ENCODE peak calls at places on chromosome 22, in four cellular contexts. T is fibroblast of lung, A is cardiac muscle cell, C is GM23338. N is an unnamed sample. For H3K36me3, the result is how much of the 10 kb centered on the place peaks cover.

GRCh38 chr22:36277482-36278291 is 24.8 kb downstream of the APOL1 start:
- DNase-seq in T (peak), A (peak), C (peak), N (no peak)

GRCh38 chr22:17443413-17444203 is 74.3 kb downstream of the CECR2 start:
- DNase-seq in T (no peak), A (no peak), C (no peak), N (no peak)

GRCh38 chr22:27983361-27983791 is 64.3 kb upstream of the PITPNB start:
- DNase-seq in T (no peak), A (no peak), C (no peak), N (no peak)

GRCh38 chr22:37657590-37658132 is 862 bp upstream of the PDXP start:
- DNase-seq in T (no peak), A (no peak), C (peak), N (no peak)

GRCh38 chr22:26447594-26448329 is 18.7 kb downstream of the ASPHD2 start:
- DNase-seq in T (no peak), A (no peak), C (no peak), N (no peak)

GRCh38 chr22:30857103-30857502 is 111.5 kb downstream of the MORC2 start:
- DNase-seq in T (no peak), A (no peak), C (no peak), N (no peak)

GRCh38 chr22:37807410-37808293 is at the start of gene GCAT:
- DNase-seq in T (peak), A (peak), C (peak), N (peak)

GRCh38 chr22:48624401-48624800 is 1203.3 kb downstream of the BRD1 start:
- DNase-seq in T (no peak), A (no peak), C (no peak), N (no peak)

GRCh38 chr22:17970205-17970708 is 54.1 kb downstream of the MICAL3 start:
- DNase-seq in T (peak), A (peak), C (no peak), N (no peak)

GRCh38 chr22:30887861-30888260 is 80.7 kb downstream of the MORC2 start:
- DNase-seq in T (no peak), A (no peak), C (no peak), N (no peak)

GRCh38 chr22:37242395-37242918 is 1.6 kb downstream of the RAC2 start:
- DNase-seq in T (peak), A (peak), C (no peak), N (no peak)

GRCh38 chr22:46079093-46079860 is 71.0 kb upstream of the PPARA start:
- DNase-seq in T (peak), A (no peak), C (no peak), N (no peak)

GRCh38 chr22:31739795-31740201 is 10.1 kb downstream of the PRR14L start:
- DNase-seq in T (no peak), A (peak), C (no peak), N (no peak)

GRCh38 chr22:28116261-28116673 is 197.2 kb upstream of the PITPNB start:
- DNase-seq in T (peak), A (peak), C (peak), N (peak)

GRCh38 chr22:30553971-30554370 is 7.4 kb upstream of the SEC14L6 start:
- DNase-seq in T (no peak), A (no peak), C (no peak), N (no peak)

GRCh38 chr22:29030016-29030617 is 31.5 kb downstream of the C22orf31 start:
- DNase-seq in T (peak), A (peak), C (peak), N (no peak)

GRCh38 chr22:26170112-26170492 is 840 bp downstream of the SEZ6L start:
- DNase-seq in T (no peak), A (no peak), C (peak), N (no peak)

GRCh38 chr22:24517446-24517845 is 22.3 kb downstream of the UPB1 start:
- DNase-seq in T (no peak), A (no peak), C (no peak), N (no peak)

GRCh38 chr22:47328550-47329243 is 566.2 kb downstream of the TBC1D22A start:
- DNase-seq in T (peak), A (peak), C (no peak), N (peak)

GRCh38 chr22:36457688-36458450 is 23.6 kb downstream of the TXN2 start:
- DNase-seq in T (peak), A (peak), C (no peak), N (no peak)

GRCh38 chr22:29780781-29781676 is 13.9 kb downstream of the UQCR10 start:
- DNase-seq in T (peak), A (peak), C (no peak), N (peak)

GRCh38 chr22:46639843-46640242 is 19.7 kb downstream of the GRAMD4 start:
- DNase-seq in T (no peak), A (no peak), C (no peak), N (no peak)

GRCh38 chr22:29377979-29378378 is 10.4 kb downstream of the AP1B1 start:
- DNase-seq in T (no peak), A (no peak), C (no peak), N (no peak)

GRCh38 chr22:30733081-30733680 is 38.5 kb downstream of the OSBP2 start:
- DNase-seq in T (peak), A (peak), C (no peak), N (no peak)

GRCh38 chr22:24067587-24068376 is 56.7 kb downstream of the CABIN1 start:
- DNase-seq in T (no peak), A (no peak), C (no peak), N (no peak)

GRCh38 chr22:48953103-48953720 is 874.5 kb downstream of the BRD1 start:
- DNase-seq in T (no peak), A (no peak), C (no peak), N (no peak)

GRCh38 chr22:30604723-30605122 is 2.3 kb upstream of the TCN2 start:
- DNase-seq in T (no peak), A (no peak), C (no peak), N (no peak)

GRCh38 chr22:47116426-47117341 is 354.2 kb downstream of the TBC1D22A start:
- DNase-seq in T (no peak), A (no peak), C (no peak), N (no peak)

GRCh38 chr22:24695958-24696511 is 78.5 kb downstream of the PIWIL3 start:
- DNase-seq in T (peak), A (peak), C (peak), N (peak)

GRCh38 chr22:32164084-32164894 is 5.2 kb upstream of the C22orf42 start:
- DNase-seq in T (no peak), A (no peak), C (peak), N (no peak)

GRCh38 chr22:24728790-24729637 is 45.5 kb downstream of the PIWIL3 start:
- DNase-seq in T (peak), A (peak), C (peak), N (no peak)

GRCh38 chr22:28332410-28332809 is 347.2 kb downstream of the TTC28 start:
- DNase-seq in T (peak), A (peak), C (no peak), N (no peak)

GRCh38 chr22:29855611-29856181 is 17.6 kb upstream of the ASCC2 start:
- DNase-seq in T (no peak), A (no peak), C (no peak), N (no peak)

GRCh38 chr22:42365942-42366660 is 66.1 kb downstream of the NFAM1 start:
- DNase-seq in T (no peak), A (no peak), C (no peak), N (no peak)

GRCh38 chr22:28963362-28963761 is 80.0 kb downstream of the ZNRF3 start:
- DNase-seq in T (no peak), A (no peak), C (no peak), N (no peak)

GRCh38 chr22:26330971-26331625 is 98.0 kb upstream of the ASPHD2 start:
- DNase-seq in T (peak), A (peak), C (peak), N (no peak)

GRCh38 chr22:26529345-26529744 is 17.1 kb upstream of the TFIP11 start:
- DNase-seq in T (no peak), A (peak), C (no peak), N (no peak)

GRCh38 chr22:26534166-26534855 is 22.0 kb upstream of the TFIP11 start:
- DNase-seq in T (no peak), A (no peak), C (no peak), N (no peak)

DNA sequence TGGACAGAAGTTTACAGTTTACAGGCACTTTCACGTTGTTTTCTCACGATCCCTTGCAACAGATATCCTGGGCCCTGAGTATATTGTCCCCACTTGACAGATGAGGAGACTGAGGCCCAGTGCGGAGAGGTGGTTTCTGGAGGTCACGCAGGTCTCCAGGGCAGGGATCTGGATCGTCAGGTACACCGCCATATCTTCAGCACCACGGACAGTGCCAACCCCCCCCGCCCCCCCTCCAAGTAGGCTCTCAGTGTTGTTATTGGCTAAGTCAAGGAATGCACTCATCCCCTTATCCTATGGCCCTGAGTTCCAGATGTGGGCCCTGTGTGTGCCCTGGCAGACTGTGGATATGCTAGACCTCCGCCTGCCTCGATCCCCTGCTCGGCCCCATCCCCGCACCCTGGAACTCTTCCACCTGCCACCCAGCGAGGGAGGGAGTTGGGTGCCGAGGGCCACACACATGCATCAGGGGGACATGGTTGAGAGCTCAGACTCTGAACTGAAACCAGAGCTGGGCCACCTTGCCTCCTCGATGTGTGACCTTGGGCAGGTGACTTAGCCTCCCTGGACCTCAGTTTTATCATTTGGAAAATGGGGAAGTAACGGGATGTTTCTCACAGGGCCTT is 37.5 kb downstream of the MPPED1 start:
- DNase-seq in T (no peak), A (no peak), C (peak), N (no peak)
- TF ChIP-seq CTCF in T (no peak), A (no peak), C (no peak), N (no peak)

GRCh38 chr22:44335903-44336803 is 23.4 kb upstream of the SHISAL1 start:
- DNase-seq in T (no peak), A (no peak), C (peak), N (no peak)
- H3K36me3 ChIP-seq in T (under half), A (under half), C (under half), N (under half)

GRCh38 chr22:22702159-22702873 is 57.9 kb downstream of the GGTLC2 start:
- DNase-seq in T (no peak), A (no peak), C (peak), N (no peak)
- TF ChIP-seq CTCF in T (no peak), A (peak), C (peak), N (peak)

DNA sequence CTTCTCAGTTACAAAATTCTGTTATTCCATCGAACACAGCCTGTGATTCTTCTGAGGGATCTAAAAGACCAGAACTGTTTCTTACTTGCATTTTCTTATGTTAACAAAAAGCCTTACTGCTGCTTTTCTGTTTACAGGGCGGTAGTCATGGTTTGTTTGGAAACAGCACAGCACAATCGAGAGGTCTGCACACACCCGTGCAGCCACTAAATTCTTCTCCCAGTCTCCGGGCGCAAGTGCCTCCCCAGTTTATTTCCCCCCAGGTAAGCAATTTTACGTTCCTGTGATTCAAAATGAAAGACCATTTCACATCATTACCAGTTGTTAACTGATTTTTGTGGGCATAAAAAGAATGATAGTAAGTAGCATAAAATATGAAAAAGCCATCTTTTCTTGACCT is 60.8 kb upstream of the ADSL start:
- DNase-seq in T (no peak), A (no peak), C (no peak), N (no peak)
- H3K36me3 ChIP-seq in T (under half), A (half or more), C (under half), N (under half)

GRCh38 chr22:50727678-50728522 is 10.1 kb upstream of the ACR start:
- DNase-seq in T (no peak), A (no peak), C (no peak), N (no peak)

GRCh38 chr22:50724616-50725015 is 13.4 kb upstream of the ACR start:
- DNase-seq in T (no peak), A (no peak), C (no peak), N (no peak)

GRCh38 chr22:50728523-50728931 is 9.5 kb upstream of the ACR start:
- DNase-seq in T (no peak), A (no peak), C (no peak), N (no peak)

GRCh38 chr22:50725597-50725996 is 12.4 kb upstream of the ACR start:
- DNase-seq in T (no peak), A (no peak), C (no peak), N (no peak)

GRCh38 chr22:50726643-50727340 is 11.2 kb upstream of the ACR start:
- DNase-seq in T (no peak), A (no peak), C (peak), N (no peak)
- TF ChIP-seq CTCF in T (no peak), A (no peak), C (peak), N (no peak)

GRCh38 chr22:20056161-20056560 is 23.9 kb upstream of the DGCR8 start:
- DNase-seq in T (no peak), A (no peak), C (no peak), N (no peak)

GRCh38 chr22:20055144-20055543 is 24.9 kb upstream of the DGCR8 start:
- DNase-seq in T (no peak), A (no peak), C (no peak), N (no peak)

GRCh38 chr22:20056696-20057386 is 23.2 kb upstream of the DGCR8 start:
- DNase-seq in T (no peak), A (no peak), C (no peak), N (no peak)

GRCh38 chr22:20054485-20054884 is 25.6 kb upstream of the DGCR8 start:
- DNase-seq in T (no peak), A (no peak), C (no peak), N (no peak)

GRCh38 chr22:20055654-20056053 is 24.4 kb upstream of the DGCR8 start:
- DNase-seq in T (no peak), A (no peak), C (no peak), N (no peak)
- H3K36me3 ChIP-seq in T (under half), A (under half), C (under half), N (under half)

GRCh38 chr22:40654522-40655167 is 18.1 kb upstream of the MRTFA start:
- DNase-seq in T (peak), A (peak), C (peak), N (no peak)
- TF ChIP-seq CTCF in T (peak), A (no peak), C (peak), N (peak)

GRCh38 chr22:40951795-40952602 is 821 bp downstream of the RBX1 start:
- DNase-seq in T (no peak), A (no peak), C (peak), N (no peak)

GRCh38 chr22:40958329-40958728 is 7.2 kb downstream of the RBX1 start:
- DNase-seq in T (no peak), A (no peak), C (no peak), N (no peak)

GRCh38 chr22:40953446-40953845 is 2.3 kb downstream of the RBX1 start:
- DNase-seq in T (peak), A (peak), C (no peak), N (no peak)

GRCh38 chr22:40954095-40954494 is 2.9 kb downstream of the RBX1 start:
- DNase-seq in T (no peak), A (no peak), C (no peak), N (no peak)

GRCh38 chr22:40955516-40955915 is 4.3 kb downstream of the RBX1 start:
- DNase-seq in T (peak), A (peak), C (no peak), N (no peak)
- H3K36me3 ChIP-seq in T (under half), A (under half), C (under half), N (under half)

N was measured in kidney epithelial cell.